ENCODE peak calls at places on chromosomes 12 and 14, in five cellular contexts. H, T, O, Q and J are unnamed samples. For H3K9me3, the result is how much of the 10 kb centered on the place peaks cover.

GRCh38 chr14:28061006-28061405 is 705.6 kb upstream of the FOXG1 start:
- DNase-seq in H (no peak), T (no peak), O (no peak), Q (no peak), J (no peak)

GRCh38 chr12:69844416-69844815 is 19.4 kb downstream of the MYRFL start:
- DNase-seq in H (no peak), T (no peak), O (no peak), Q (no peak), J (no peak)

GRCh38 chr12:80813820-80814219 is 97.1 kb downstream of the MYF5 start:
- DNase-seq in H (no peak), T (no peak), O (no peak), Q (no peak), J (no peak)

GRCh38 chr12:11837318-11837934 is 188.0 kb downstream of the ETV6 start:
- DNase-seq in H (no peak), T (no peak), O (no peak), Q (no peak), J (no peak)

GRCh38 chr14:103698380-103699260 is 16.6 kb downstream of the XRCC3 start:
- DNase-seq in H (no peak), T (no peak), O (peak), Q (no peak), J (peak)

GRCh38 chr14:104230119-104230885 is 91.9 kb downstream of the KIF26A start:
- DNase-seq in H (no peak), T (no peak), O (peak), Q (no peak), J (peak)

GRCh38 chr14:21965042-21965441 is 291.4 kb upstream of the OR4E1 start:
- DNase-seq in H (no peak), T (no peak), O (no peak), Q (no peak), J (no peak)

GRCh38 chr12:6691473-6691872 is 2.3 kb upstream of the ZNF384 start:
- DNase-seq in H (no peak), T (no peak), O (no peak), Q (no peak), J (no peak)

GRCh38 chr14:23153891-23154796 is 29.3 kb downstream of the SLC7A8 start:
- DNase-seq in H (peak), T (peak), O (peak), Q (no peak), J (peak)

GRCh38 chr14:26068060-26068459 is 529.8 kb downstream of the NOVA1 start:
- DNase-seq in H (no peak), T (no peak), O (no peak), Q (no peak), J (no peak)

GRCh38 chr14:42804146-42804545 is 1197.5 kb downstream of the LRFN5 start:
- DNase-seq in H (no peak), T (no peak), O (no peak), Q (no peak), J (no peak)

GRCh38 chr12:12229556-12230092 is 37.2 kb downstream of the LRP6 start:
- DNase-seq in H (no peak), T (no peak), O (no peak), Q (no peak), J (no peak)

GRCh38 chr14:74469548-74470518 is 23.3 kb downstream of the NPC2 start:
- DNase-seq in H (no peak), T (no peak), O (no peak), Q (no peak), J (no peak)

GRCh38 chr14:51368721-51369163 is 128.7 kb downstream of the TMX1 start:
- DNase-seq in H (peak), T (no peak), O (no peak), Q (no peak), J (no peak)

GRCh38 chr12:1838994-1839365 is 18.6 kb downstream of the LRTM2 start:
- DNase-seq in H (no peak), T (no peak), O (peak), Q (no peak), J (peak)

DNA sequence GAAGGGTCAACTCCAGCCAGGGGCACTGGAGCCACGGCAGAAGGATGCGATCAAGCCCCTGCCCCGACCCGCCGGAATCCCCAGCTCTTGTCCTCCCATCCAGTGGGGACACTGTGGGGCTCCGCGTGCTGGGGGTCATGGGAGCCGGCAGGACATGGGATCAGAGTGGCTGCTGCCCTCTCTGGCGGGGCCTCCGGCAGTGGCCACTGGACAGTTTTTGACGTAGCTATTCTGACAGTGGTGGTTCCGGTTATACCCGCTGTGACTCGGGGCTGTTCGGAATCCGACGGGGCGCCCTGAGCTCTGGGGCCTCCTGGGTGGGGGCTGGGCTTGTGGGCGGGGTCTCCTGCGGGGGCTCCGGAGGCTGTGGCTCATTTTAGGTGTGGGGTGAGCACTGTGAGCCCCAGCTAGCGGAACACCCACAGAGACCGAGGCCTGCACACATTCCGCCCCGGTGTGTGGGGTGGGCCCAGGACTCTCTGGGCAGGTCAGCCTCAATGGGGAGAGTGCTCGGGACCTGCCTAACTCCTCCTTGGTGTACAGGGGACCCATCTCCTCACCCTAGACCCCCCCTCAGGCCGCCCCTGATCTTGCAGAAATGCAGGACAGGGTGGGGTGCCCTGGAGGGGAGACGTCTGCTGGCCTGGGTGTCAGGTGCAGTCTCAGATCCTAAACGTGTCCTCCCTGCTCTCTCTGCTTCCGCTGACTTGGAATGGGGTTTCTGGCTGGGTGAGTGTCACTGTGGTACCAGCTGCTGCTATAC is 374.2 kb downstream of the TMEM121 start:
- DNase-seq in H (no peak), T (no peak), O (no peak), Q (no peak), J (no peak)
- H3K9me3 ChIP-seq in H (under half), T (under half), O (under half), Q (under half), J (under half)

DNA sequence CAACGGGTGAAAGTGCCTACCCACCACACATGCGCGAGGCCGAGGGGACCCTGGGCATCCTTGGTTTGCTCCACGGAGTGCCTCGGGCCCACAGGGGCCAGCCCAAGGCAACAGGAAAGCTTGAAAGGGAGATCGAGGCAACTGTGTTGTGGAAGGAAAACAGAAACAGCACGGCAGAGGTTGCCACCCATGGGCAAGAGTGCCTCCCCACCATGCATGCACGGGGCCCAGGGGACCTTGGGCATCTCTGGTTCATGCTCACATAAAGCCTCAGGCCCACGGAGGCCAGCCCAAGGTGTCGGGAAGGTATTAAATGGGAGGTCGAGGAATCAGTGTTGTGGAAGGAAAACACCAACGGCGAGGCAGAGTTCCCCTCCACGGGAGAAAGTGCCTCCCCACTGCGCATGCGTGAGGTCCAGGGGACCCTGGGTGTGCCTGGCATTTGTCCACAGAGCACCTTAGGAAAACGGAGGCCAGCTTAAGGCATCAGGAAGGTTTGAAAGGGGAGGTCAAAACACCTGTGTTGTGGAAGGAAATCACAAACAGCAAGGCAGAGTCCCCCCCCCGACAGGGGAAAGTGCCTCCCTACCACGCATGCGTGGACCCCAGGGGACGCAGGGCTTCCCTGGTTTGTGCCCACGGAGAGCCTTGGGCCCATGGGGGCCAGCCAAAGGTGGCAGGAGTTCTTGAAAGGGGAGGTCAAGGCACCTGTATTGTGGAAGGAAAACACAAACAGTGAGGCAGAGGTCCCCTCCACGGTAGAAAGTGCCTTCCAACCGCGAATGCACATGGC is 367.3 kb downstream of the ALG10 start:
- DNase-seq in H (no peak), T (no peak), O (no peak), Q (no peak), J (peak)
- H3K9me3 ChIP-seq in H (under half), T (under half), O (under half), Q (under half), J (under half)

GRCh38 chr12:124168016-124168415 is 126.9 kb upstream of the RFLNA start:
- DNase-seq in H (no peak), T (no peak), O (no peak), Q (no peak), J (no peak)

GRCh38 chr12:124162151-124163110 is 132.5 kb upstream of the RFLNA start:
- DNase-seq in H (no peak), T (no peak), O (peak), Q (no peak), J (no peak)

GRCh38 chr12:124167141-124167540 is 127.8 kb upstream of the RFLNA start:
- DNase-seq in H (no peak), T (no peak), O (no peak), Q (no peak), J (no peak)

GRCh38 chr12:124169577-124169976 is 125.3 kb upstream of the RFLNA start:
- DNase-seq in H (no peak), T (no peak), O (no peak), Q (no peak), J (no peak)

GRCh38 chr12:124165695-124166094 is 129.2 kb upstream of the RFLNA start:
- DNase-seq in H (no peak), T (no peak), O (no peak), Q (no peak), J (no peak)
- H3K9me3 ChIP-seq in H (under half), T (under half), O (under half), Q (under half), J (under half)

GRCh38 chr12:19688489-19688888 is 249.2 kb downstream of the AEBP2 start:
- DNase-seq in H (no peak), T (no peak), O (no peak), Q (no peak), J (no peak)

GRCh38 chr12:19681007-19681406 is 241.7 kb downstream of the AEBP2 start:
- DNase-seq in H (no peak), T (no peak), O (no peak), Q (no peak), J (peak)

GRCh38 chr12:19689226-19689625 is 249.9 kb downstream of the AEBP2 start:
- DNase-seq in H (no peak), T (no peak), O (no peak), Q (no peak), J (no peak)

GRCh38 chr12:19683178-19683927 is 244.1 kb downstream of the AEBP2 start:
- DNase-seq in H (no peak), T (no peak), O (no peak), Q (no peak), J (no peak)
- H3K9me3 ChIP-seq in H (under half), T (under half), O (under half), Q (under half), J (under half)

DNA sequence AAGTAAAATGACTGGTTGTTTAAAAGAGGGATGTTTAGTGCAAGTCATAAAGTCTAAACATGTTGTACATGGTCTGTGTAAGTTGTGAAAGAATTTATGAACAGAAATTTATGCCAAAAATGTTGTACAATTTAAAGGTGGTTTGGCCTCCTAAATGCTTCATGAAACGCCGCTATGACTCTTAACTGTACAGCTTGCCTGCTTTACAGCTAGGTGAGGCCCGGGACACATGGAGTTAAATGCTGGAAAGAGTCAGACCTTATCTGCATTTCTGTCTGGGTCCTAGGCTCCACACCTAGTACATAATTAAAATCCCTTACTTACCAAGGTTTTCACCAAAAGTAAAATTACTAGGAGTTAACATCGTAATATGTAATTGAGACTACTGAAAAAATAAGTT is 28.4 kb upstream of the B4GALNT1 start:
- DNase-seq in H (no peak), T (no peak), O (no peak), Q (no peak), J (no peak)
- H3K9me3 ChIP-seq in H (under half), T (under half), O (under half), Q (under half), J (under half)

GRCh38 chr12:132923356-132923909 is 32.7 kb downstream of the ZNF605 start:
- DNase-seq in H (no peak), T (no peak), O (no peak), Q (no peak), J (no peak)

GRCh38 chr12:132926417-132926833 is 29.7 kb downstream of the ZNF605 start:
- DNase-seq in H (no peak), T (no peak), O (no peak), Q (no peak), J (no peak)

GRCh38 chr12:132925597-132926416 is 30.3 kb downstream of the ZNF605 start:
- DNase-seq in H (no peak), T (no peak), O (no peak), Q (no peak), J (no peak)

GRCh38 chr12:132922676-132923075 is 33.4 kb downstream of the ZNF605 start:
- DNase-seq in H (no peak), T (no peak), O (no peak), Q (no peak), J (no peak)

DNA sequence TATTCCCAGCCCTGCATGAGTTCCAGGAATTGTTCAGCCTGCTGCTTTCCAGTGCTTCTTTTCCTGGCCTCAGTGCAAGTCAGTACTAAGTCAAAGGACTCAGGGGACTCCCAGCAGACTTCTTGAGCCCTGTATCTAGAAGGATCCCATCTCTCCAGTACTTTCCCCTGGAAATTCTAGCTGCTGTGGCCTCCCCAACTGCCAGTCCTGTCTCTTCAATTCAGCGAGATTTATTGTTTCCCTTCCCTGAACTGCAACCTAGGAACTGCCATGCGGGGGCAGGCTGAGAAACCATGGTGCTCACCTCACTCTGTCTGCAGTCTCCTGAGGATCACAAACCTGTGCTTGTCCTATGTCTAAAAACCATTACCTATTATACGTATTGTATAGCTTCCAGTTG is 31.8 kb downstream of the ZNF605 start:
- DNase-seq in H (no peak), T (no peak), O (no peak), Q (no peak), J (no peak)
- H3K9me3 ChIP-seq in H (half or more), T (half or more), O (half or more), Q (half or more), J (under half)

GRCh38 chr12:34350092-34351041 is 328.1 kb downstream of the ALG10 start:
- DNase-seq in H (no peak), T (no peak), O (no peak), Q (no peak), J (no peak)
- H3K9me3 ChIP-seq in H (under half), T (under half), O (under half), Q (under half), J (under half)